ENCODE peak calls at places on chromosomes 5 and 9, in four cellular contexts. A, U, W and H are unnamed samples.

GRCh38 chr9:83623634-83623991 is 670 bp downstream of the IDNK start:
- DNase-seq in A (no peak), W (peak), U (no peak), H (no peak)

GRCh38 chr5:40796487-40796889 is 1.7 kb downstream of the PRKAA1 start:
- DNase-seq in A (no peak), U (no peak), W (peak), H (peak)

GRCh38 chr5:150588495-150588890 is 52.0 kb upstream of the SYNPO start:
- DNase-seq in A (no peak), U (no peak), W (no peak), H (no peak)

GRCh38 chr5:104061707-104062106 is 499.1 kb upstream of the NUDT12 start:
- DNase-seq in U (no peak), A (no peak), W (no peak), H (no peak)

GRCh38 chr9:75687359-75687953 is 203.0 kb upstream of the PCSK5 start:
- DNase-seq in A (no peak), W (no peak), U (no peak), H (no peak)

GRCh38 chr9:121844090-121844489 is 192.7 kb downstream of the DAB2IP start:
- DNase-seq in W (peak), U (no peak), A (peak), H (no peak)

GRCh38 chr9:16866542-16866941 is 3.9 kb downstream of the BNC2 start:
- DNase-seq in U (no peak), W (peak), A (no peak), H (no peak)

GRCh38 chr9:132369421-132369820 is 14.6 kb upstream of the SETX start:
- DNase-seq in U (no peak), W (no peak), A (no peak), H (no peak)

GRCh38 chr5:149559712-149560111 is 8.5 kb upstream of the CSNK1A1 start:
- DNase-seq in W (no peak), U (no peak), A (no peak), H (peak)

GRCh38 chr9:138010274-138010800 is 132.8 kb downstream of the CACNA1B start:
- DNase-seq in A (no peak), W (no peak), U (no peak), H (no peak)

GRCh38 chr9:95316794-95317118 is 753 bp downstream of the FANCC start:
- DNase-seq in A (peak), W (peak), U (peak), H (peak)

GRCh38 chr5:123088031-123088805 is 823 bp upstream of the PRDM6 start:
- DNase-seq in A (no peak), U (no peak), W (no peak), H (no peak)

GRCh38 chr5:18113724-18114123 is 479.5 kb downstream of the TAF11L14 start:
- DNase-seq in A (no peak), W (peak), U (no peak), H (peak)

GRCh38 chr5:153991168-153991567 is 47.5 kb downstream of the FAM114A2 start:
- DNase-seq in A (no peak), U (no peak), W (no peak), H (no peak)

GRCh38 chr5:138282918-138283742 is 8.7 kb upstream of the GFRA3 start:
- DNase-seq in A (peak), W (peak), U (no peak), H (peak)

GRCh38 chr9:124040935-124041816 is 29.6 kb downstream of the LHX2 start:
- DNase-seq in A (no peak), W (no peak), U (peak), H (no peak)

GRCh38 chr9:132768932-132769894 is 98.9 kb downstream of the GTF3C4 start:
- DNase-seq in A (peak), U (no peak), W (peak), H (peak)

GRCh38 chr9:87622098-87622497 is 103.8 kb upstream of the CTSL start:
- DNase-seq in A (no peak), U (no peak), W (no peak), H (no peak)

GRCh38 chr5:61246768-61247307 is 84.6 kb upstream of the SMIM15 start:
- DNase-seq in U (no peak), W (no peak), A (no peak), H (no peak)

GRCh38 chr5:167230414-167230813 is 1061.0 kb upstream of the WWC1 start:
- DNase-seq in U (no peak), W (no peak), A (no peak), H (no peak)

GRCh38 chr9:37776328-37776727 is 8.5 kb downstream of the EXOSC3 start:
- DNase-seq in U (no peak), A (peak), W (peak), H (peak)

GRCh38 chr5:16550316-16550952 is 66.4 kb downstream of the RETREG1 start:
- DNase-seq in W (peak), U (no peak), A (peak), H (peak)

GRCh38 chr5:6602441-6602840 is 30.4 kb downstream of the NSUN2 start:
- DNase-seq in A (no peak), W (no peak), U (no peak), H (no peak)

GRCh38 chr5:99258819-99259218 is 330.0 kb upstream of the CHD1 start:
- DNase-seq in W (no peak), A (no peak), U (no peak), H (no peak)

GRCh38 chr5:33969572-33970452 is 14.7 kb downstream of the SLC45A2 start:
- DNase-seq in W (peak), U (no peak), A (peak), H (peak)

GRCh38 chr5:68962632-68963484 is 131.0 kb upstream of the SLC30A5 start:
- DNase-seq in A (peak), W (peak), U (no peak), H (peak)